ENCODE peak calls at places on chromosomes 6 and 20, in seven cellular contexts. A, N, Z, F, L, Y and K are unnamed samples.
A peak's percentile ranks its signal among the peaks of the same experiment; 100 is the strongest.

GRCh38 chr20:1862665-1863059 is 32.5 kb upstream of the SIRPA start:
- DNase-seq in A (no peak), N (no peak), Z (no peak), F (no peak), L (no peak), Y (no peak), K (no peak)

GRCh38 chr6:44222987-44223470 is 366 bp upstream of the SLC29A1 start:
- DNase-seq in A (no peak), N (no peak), Z (no peak), F (no peak), L (no peak), Y (peak; percentile 23), K (no peak)

GRCh38 chr6:87832025-87832825 is 130.2 kb upstream of the AKIRIN2 start:
- DNase-seq in A (no peak), N (no peak), Z (peak; percentile 29), F (peak; percentile 29), L (peak; percentile 32), Y (no peak), K (peak; percentile 26)

GRCh38 chr20:18783385-18783959 is 30.1 kb upstream of the SCP2D1 start:
- DNase-seq in A (no peak), N (no peak), Z (no peak), F (no peak), L (no peak), Y (no peak), K (no peak)

GRCh38 chr20:41110930-41111577 is 26.3 kb upstream of the PLCG1 start:
- DNase-seq in A (no peak), N (no peak), Z (no peak), F (no peak), L (no peak), Y (no peak), K (no peak)

GRCh38 chr20:20897922-20898321 is 185.5 kb upstream of the RALGAPA2 start:
- DNase-seq in A (no peak), N (no peak), Z (no peak), F (no peak), L (no peak), Y (no peak), K (no peak)

GRCh38 chr6:150930816-150931215 is 65.3 kb downstream of the MTHFD1L start:
- DNase-seq in A (no peak), N (no peak), Z (peak; percentile 61), F (peak; percentile 57), L (peak; percentile 91), Y (no peak), K (peak; percentile 70)

GRCh38 chr20:45578151-45578660 is 878 bp downstream of the WFDC8 start:
- DNase-seq in A (no peak), N (no peak), Z (no peak), F (no peak), L (no peak), Y (no peak), K (no peak)

GRCh38 chr20:46056970-46057855 is 28.2 kb downstream of the SLC12A5 start:
- DNase-seq in A (peak; percentile 75), N (peak; percentile 54), Z (peak; percentile 53), F (peak; percentile 57), L (peak; percentile 42), Y (peak; percentile 57), K (peak; percentile 45)

GRCh38 chr6:41187924-41188886 is 12.7 kb downstream of the TREML2 start:
- DNase-seq in A (no peak), N (no peak), Z (no peak), F (no peak), L (no peak), Y (no peak), K (no peak)

GRCh38 chr20:18003897-18004296 is 35.1 kb downstream of the MGME1 start:
- DNase-seq in A (no peak), N (no peak), Z (no peak), F (no peak), L (no peak), Y (no peak), K (no peak)

GRCh38 chr20:34729416-34729815 is 25.3 kb downstream of the TP53INP2 start:
- DNase-seq in A (no peak), N (no peak), Z (no peak), F (no peak), L (no peak), Y (no peak), K (no peak)

GRCh38 chr6:101738481-101738880 is 345.0 kb downstream of the GRIK2 start:
- DNase-seq in A (no peak), N (no peak), Z (no peak), F (no peak), L (no peak), Y (no peak), K (no peak)

GRCh38 chr20:17026346-17026745 is 200.5 kb upstream of the PCSK2 start:
- DNase-seq in A (no peak), N (no peak), Z (no peak), F (no peak), L (peak; percentile 61), Y (no peak), K (no peak)

GRCh38 chr6:129312865-129313264 is 397.1 kb downstream of the ARHGAP18 start:
- DNase-seq in A (no peak), N (no peak), Z (peak; percentile 54), F (peak; percentile 63), L (peak; percentile 81), Y (no peak), K (peak; percentile 18)

GRCh38 chr6:5996701-5997419 is 9.9 kb downstream of the NRN1 start:
- DNase-seq in A (no peak), N (peak; percentile 62), Z (peak; percentile 24), F (peak; percentile 25), L (no peak), Y (peak; percentile 25), K (no peak)

GRCh38 chr6:138545621-138545980 is 46.3 kb upstream of the NHSL1 start:
- DNase-seq in A (peak; percentile 72), N (peak; percentile 75), Z (peak; percentile 84), F (peak; percentile 75), L (peak; percentile 73), Y (peak; percentile 85), K (peak; percentile 56)

GRCh38 chr20:32945710-32946221 is 58.5 kb downstream of the SUN5 start:
- DNase-seq in A (no peak), N (no peak), Z (peak; percentile 46), F (peak; percentile 47), L (peak; percentile 7), Y (no peak), K (peak; percentile 34)

GRCh38 chr6:129750390-129750789 is 40.4 kb upstream of the ARHGAP18 start:
- DNase-seq in A (no peak), N (no peak), Z (peak; percentile 58), F (peak; percentile 35), L (no peak), Y (no peak), K (peak; percentile 33)

GRCh38 chr6:95352064-95352463 is 225.3 kb upstream of the MANEA start:
- DNase-seq in A (no peak), N (no peak), Z (no peak), F (no peak), L (no peak), Y (no peak), K (no peak)

DNA sequence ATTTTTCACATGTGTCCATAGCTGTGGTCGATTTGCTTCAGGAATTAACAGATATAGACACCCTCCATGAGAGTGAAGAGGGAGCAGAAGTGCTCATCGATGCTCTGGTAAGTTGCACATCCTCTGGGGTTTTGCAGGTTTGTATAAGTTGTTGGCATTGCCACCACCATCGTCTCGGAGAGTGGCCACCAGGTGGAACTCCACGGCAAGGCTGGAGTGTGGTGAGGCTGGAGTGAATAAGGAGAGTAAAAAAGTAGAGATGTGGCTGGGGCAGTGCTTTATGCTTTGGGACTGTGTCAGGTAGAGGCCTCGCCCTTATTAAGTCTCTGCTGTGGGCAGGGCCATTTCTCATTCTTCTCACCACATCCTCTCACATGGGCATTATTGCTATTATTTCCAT is 63.7 kb downstream of the CTNNBL1 start:
- DNase-seq in A (no peak), N (no peak), Z (no peak), F (no peak), L (no peak), Y (peak; percentile 25), K (no peak)
- TF ChIP-seq CTCF in A (peak; percentile 41), N (no peak), Z (no peak), F (no peak), L (no peak), Y (no peak), K (peak; percentile 6)

DNA sequence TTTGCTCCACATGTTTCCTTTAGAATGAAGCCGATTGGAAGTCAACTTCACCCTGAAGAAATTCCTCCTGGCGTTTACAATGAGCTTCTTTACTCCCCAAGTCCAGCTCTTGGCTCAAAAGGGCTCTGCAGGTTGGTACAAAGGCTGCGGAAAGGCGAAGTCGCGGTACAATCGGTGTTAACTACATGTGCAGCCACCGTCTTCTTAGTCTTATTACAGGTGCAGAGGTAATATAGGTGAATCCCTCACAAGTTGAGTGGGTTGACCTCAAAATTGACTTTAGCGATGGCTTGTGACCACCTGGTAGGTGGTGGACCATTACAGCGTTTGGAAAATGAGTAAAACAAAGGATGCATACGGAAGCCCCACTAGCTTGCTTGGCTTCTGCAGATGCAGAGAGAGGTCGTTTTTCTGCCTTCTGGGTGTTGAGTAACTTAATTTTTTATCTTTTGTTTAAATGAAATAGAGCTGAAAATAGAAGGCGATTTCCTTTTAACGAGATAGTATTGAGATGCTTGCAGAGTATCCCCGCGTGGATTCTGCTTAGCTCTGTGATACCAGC is 98.0 kb downstream of the TRIM27 start:
- DNase-seq in A (no peak), N (no peak), Z (no peak), F (no peak), L (no peak), Y (no peak), K (no peak)
- H3K4me3 ChIP-seq in A (no peak overlapping the region), N (no peak overlapping the region), Z (no peak overlapping the region), F (no peak overlapping the region), L (no peak overlapping the region), Y (no peak overlapping the region), K (no peak overlapping the region)

DNA sequence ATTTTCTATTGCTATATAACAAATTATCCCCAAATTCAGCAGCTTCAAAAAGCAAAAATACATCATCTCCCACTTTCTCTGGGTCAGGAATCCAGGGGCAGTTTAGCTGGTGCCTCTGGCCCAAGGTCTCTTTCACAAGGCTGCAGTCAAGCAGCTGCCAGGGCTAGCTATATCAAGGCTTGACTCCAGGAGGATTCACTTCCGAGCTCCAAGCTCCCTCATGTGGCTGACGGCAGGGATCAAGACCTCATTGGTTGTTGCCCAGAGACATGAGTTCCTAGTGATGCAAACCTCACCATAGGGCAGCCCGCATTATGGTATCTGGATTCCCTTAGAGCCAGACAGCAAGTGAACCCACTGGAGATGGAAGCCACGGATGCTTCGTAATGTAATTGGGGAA is 1.3 kb upstream of the VNN1 start:
- DNase-seq in A (no peak), N (no peak), Z (peak; percentile 88), F (peak; percentile 91), L (peak; percentile 48), Y (peak; percentile 18), K (peak; percentile 66)
- TF ChIP-seq CTCF in A (peak; percentile 15), N (no peak), Z (peak; percentile 62), F (peak; percentile 73), L (peak; percentile 55), Y (no peak), K (peak; percentile 47)

DNA sequence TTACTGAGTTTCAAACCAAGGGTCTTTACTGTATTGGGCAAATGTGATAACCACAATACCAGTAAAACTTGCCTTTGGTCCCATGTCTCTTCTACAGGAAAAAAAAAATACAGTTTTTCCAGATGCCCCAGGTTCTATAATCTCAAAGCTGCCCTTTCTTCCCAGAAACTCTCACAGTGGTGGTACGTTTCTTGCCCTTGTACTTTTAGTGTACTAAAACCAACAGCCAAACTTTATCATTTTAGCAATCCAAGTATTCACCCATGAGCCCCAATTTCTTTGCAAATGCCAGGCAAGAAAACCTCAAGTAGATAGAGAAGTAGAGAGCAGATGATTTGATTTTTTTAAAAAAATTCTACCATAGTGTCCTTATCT is 157.8 kb downstream of the OR2B2 start:
- DNase-seq in A (no peak), N (no peak), Z (no peak), F (no peak), L (no peak), Y (no peak), K (no peak)
- H3K4me3 ChIP-seq in A (peak overlapping the region; percentile 75), N (peak overlapping the region; percentile 72), Z (peak overlapping the region; percentile 43), F (peak overlapping the region; percentile 72), L (peak overlapping the region; percentile 54), Y (peak overlapping the region; percentile 86), K (peak overlapping the region; percentile 97)